ENCODE peak calls at places on chromosomes 7 and 10, in five cellular contexts. One of them, this sample, is unnamed.

GRCh38 chr7:113394856-113395255 is 276.5 kb upstream of the SMIM30 start:
- DNase-seq in neural progenitor cell: peak
- DNase-seq in SJSA1: no peak
- DNase-seq in aorta: no peak
- DNase-seq in body of pancreas: no peak
- DNase-seq in this sample: no peak

GRCh38 chr7:27972272-27972671 is 208.3 kb downstream of the JAZF1 start:
- DNase-seq in neural progenitor cell: no peak
- DNase-seq in SJSA1: no peak
- DNase-seq in aorta: no peak
- DNase-seq in body of pancreas: no peak
- DNase-seq in this sample: no peak

GRCh38 chr10:70673929-70674559 is 1.7 kb downstream of the ADAMTS14 start:
- DNase-seq in neural progenitor cell: no peak
- DNase-seq in SJSA1: no peak
- DNase-seq in aorta: no peak
- DNase-seq in body of pancreas: no peak
- DNase-seq in this sample: no peak

GRCh38 chr10:29841724-29842649 is 207.2 kb upstream of the SVIL start:
- DNase-seq in neural progenitor cell: peak
- DNase-seq in SJSA1: no peak
- DNase-seq in aorta: peak
- DNase-seq in body of pancreas: peak
- DNase-seq in this sample: peak

GRCh38 chr7:113159746-113160339 is 41.5 kb upstream of the SMIM30 start:
- DNase-seq in neural progenitor cell: peak
- DNase-seq in SJSA1: no peak
- DNase-seq in aorta: no peak
- DNase-seq in body of pancreas: peak
- DNase-seq in this sample: no peak

GRCh38 chr10:103814626-103815370 is 40.6 kb downstream of the SH3PXD2A start:
- DNase-seq in neural progenitor cell: no peak
- DNase-seq in SJSA1: no peak
- DNase-seq in aorta: peak
- DNase-seq in body of pancreas: no peak
- DNase-seq in this sample: peak

GRCh38 chr7:52017802-52018679 is 701.4 kb upstream of the COBL start:
- DNase-seq in neural progenitor cell: peak
- DNase-seq in SJSA1: no peak
- DNase-seq in aorta: no peak
- DNase-seq in body of pancreas: no peak
- DNase-seq in this sample: no peak

GRCh38 chr7:28687631-28688030 is 270.5 kb downstream of the TRIL start:
- DNase-seq in neural progenitor cell: no peak
- DNase-seq in SJSA1: no peak
- DNase-seq in aorta: no peak
- DNase-seq in body of pancreas: no peak
- DNase-seq in this sample: no peak

GRCh38 chr10:14583252-14583651 is 191.4 kb downstream of the FAM107B start:
- DNase-seq in neural progenitor cell: no peak
- DNase-seq in SJSA1: no peak
- DNase-seq in aorta: no peak
- DNase-seq in body of pancreas: peak
- DNase-seq in this sample: no peak

GRCh38 chr10:80357000-80357803 is 621 bp downstream of the DYDC2 start:
- DNase-seq in neural progenitor cell: peak
- DNase-seq in SJSA1: no peak
- DNase-seq in aorta: peak
- DNase-seq in body of pancreas: no peak
- DNase-seq in this sample: no peak

GRCh38 chr10:101693701-101694055 is 1.3 kb downstream of the FBXW4 start:
- DNase-seq in neural progenitor cell: no peak
- DNase-seq in SJSA1: peak
- DNase-seq in aorta: no peak
- DNase-seq in body of pancreas: peak
- DNase-seq in this sample: no peak

GRCh38 chr7:101386558-101387199 is 24.0 kb downstream of the COL26A1 start:
- DNase-seq in neural progenitor cell: peak
- DNase-seq in SJSA1: no peak
- DNase-seq in aorta: no peak
- DNase-seq in body of pancreas: no peak
- DNase-seq in this sample: no peak

GRCh38 chr10:70551971-70552422 is 50.5 kb downstream of the PRF1 start:
- DNase-seq in neural progenitor cell: no peak
- DNase-seq in SJSA1: peak
- DNase-seq in aorta: no peak
- DNase-seq in body of pancreas: peak
- DNase-seq in this sample: peak

GRCh38 chr10:122301811-122302115 is 30.7 kb downstream of the BTBD16 start:
- DNase-seq in neural progenitor cell: no peak
- DNase-seq in SJSA1: no peak
- DNase-seq in aorta: no peak
- DNase-seq in body of pancreas: no peak
- DNase-seq in this sample: no peak

GRCh38 chr10:122302315-122302714 is 31.2 kb downstream of the BTBD16 start:
- DNase-seq in neural progenitor cell: no peak
- DNase-seq in SJSA1: no peak
- DNase-seq in aorta: no peak
- DNase-seq in body of pancreas: no peak
- DNase-seq in this sample: no peak

GRCh38 chr10:122299423-122300075 is 28.5 kb downstream of the BTBD16 start:
- DNase-seq in neural progenitor cell: no peak
- DNase-seq in SJSA1: no peak
- DNase-seq in aorta: no peak
- DNase-seq in body of pancreas: no peak
- DNase-seq in this sample: no peak

GRCh38 chr10:122303271-122304053 is 32.4 kb downstream of the BTBD16 start:
- DNase-seq in neural progenitor cell: no peak
- DNase-seq in SJSA1: no peak
- DNase-seq in aorta: no peak
- DNase-seq in body of pancreas: no peak
- DNase-seq in this sample: no peak

GRCh38 chr10:122301055-122301810 is 30.1 kb downstream of the BTBD16 start:
- DNase-seq in neural progenitor cell: no peak
- DNase-seq in SJSA1: peak
- DNase-seq in aorta: no peak
- DNase-seq in body of pancreas: no peak
- DNase-seq in this sample: no peak
- H3K27ac ChIP-seq in neural progenitor cell: no peak
- H3K27ac ChIP-seq in SJSA1: no peak
- H3K27ac ChIP-seq in aorta: no peak
- H3K27ac ChIP-seq in body of pancreas: no peak
- H3K27ac ChIP-seq in this sample: no peak

GRCh38 chr10:125014984-125015944 is 73.3 kb downstream of the ZRANB1 start:
- DNase-seq in neural progenitor cell: no peak
- DNase-seq in SJSA1: no peak
- DNase-seq in aorta: peak
- DNase-seq in body of pancreas: no peak
- DNase-seq in this sample: no peak

GRCh38 chr10:125018576-125019143 is 76.7 kb downstream of the ZRANB1 start:
- DNase-seq in neural progenitor cell: no peak
- DNase-seq in SJSA1: no peak
- DNase-seq in aorta: no peak
- DNase-seq in body of pancreas: no peak
- DNase-seq in this sample: no peak

GRCh38 chr10:125016611-125017202 is 74.8 kb downstream of the ZRANB1 start:
- DNase-seq in neural progenitor cell: no peak
- DNase-seq in SJSA1: no peak
- DNase-seq in aorta: no peak
- DNase-seq in body of pancreas: peak
- DNase-seq in this sample: no peak

GRCh38 chr10:125016123-125016522 is 74.2 kb downstream of the ZRANB1 start:
- DNase-seq in neural progenitor cell: no peak
- DNase-seq in SJSA1: no peak
- DNase-seq in aorta: peak
- DNase-seq in body of pancreas: no peak
- DNase-seq in this sample: no peak

DNA sequence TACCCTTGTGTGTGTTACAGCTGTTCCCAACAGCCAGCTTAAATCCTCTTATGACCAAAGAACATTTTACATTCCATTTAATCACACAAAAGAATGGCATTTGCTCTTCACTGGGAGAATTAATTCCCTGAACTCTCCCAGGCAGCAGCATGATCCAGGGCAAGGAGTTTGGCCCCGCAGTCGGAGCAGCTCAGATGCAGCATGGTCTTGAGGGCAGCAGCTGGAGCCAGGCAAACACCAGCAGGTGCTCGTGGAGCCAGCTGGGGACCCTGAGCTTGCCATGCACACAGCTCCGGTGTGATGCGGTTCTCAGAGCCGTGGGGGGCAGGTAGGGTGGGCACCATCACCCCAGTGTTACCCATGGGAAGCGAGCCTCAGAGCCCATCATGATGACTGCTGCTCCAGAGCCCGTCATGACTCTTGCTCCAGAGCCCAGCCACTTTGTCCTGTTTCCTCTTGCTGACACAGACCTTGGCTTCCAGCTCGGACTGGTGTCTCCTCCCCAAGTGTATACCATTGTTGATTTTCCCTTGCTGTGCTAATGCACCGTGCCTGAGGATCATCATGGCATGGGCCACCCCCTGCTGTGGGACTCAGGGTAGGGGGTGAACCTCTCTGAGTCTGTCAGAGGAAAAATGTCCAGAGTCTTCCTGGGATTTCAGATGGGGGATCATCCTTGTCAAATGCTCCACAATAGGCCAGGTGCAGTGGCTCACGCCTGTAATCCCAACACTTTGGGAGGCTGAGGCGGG is 75.8 kb downstream of the ZRANB1 start:
- DNase-seq in neural progenitor cell: peak
- DNase-seq in SJSA1: no peak
- DNase-seq in aorta: no peak
- DNase-seq in body of pancreas: no peak
- DNase-seq in this sample: no peak
- H3K27ac ChIP-seq in neural progenitor cell: no peak
- H3K27ac ChIP-seq in SJSA1: no peak
- H3K27ac ChIP-seq in aorta: peak
- H3K27ac ChIP-seq in body of pancreas: no peak
- H3K27ac ChIP-seq in this sample: peak

GRCh38 chr7:159119026-159119741 is 25.5 kb downstream of the VIPR2 start:
- DNase-seq in neural progenitor cell: no peak
- DNase-seq in SJSA1: no peak
- DNase-seq in aorta: peak
- DNase-seq in body of pancreas: no peak
- DNase-seq in this sample: peak

GRCh38 chr7:159118623-159119022 is 26.0 kb downstream of the VIPR2 start:
- DNase-seq in neural progenitor cell: no peak
- DNase-seq in SJSA1: no peak
- DNase-seq in aorta: peak
- DNase-seq in body of pancreas: no peak
- DNase-seq in this sample: peak

GRCh38 chr7:159121068-159121467 is 23.6 kb downstream of the VIPR2 start:
- DNase-seq in neural progenitor cell: no peak
- DNase-seq in SJSA1: no peak
- DNase-seq in aorta: peak
- DNase-seq in body of pancreas: no peak
- DNase-seq in this sample: no peak

GRCh38 chr7:159120540-159120919 is 24.1 kb downstream of the VIPR2 start:
- DNase-seq in neural progenitor cell: no peak
- DNase-seq in SJSA1: no peak
- DNase-seq in aorta: peak
- DNase-seq in body of pancreas: no peak
- DNase-seq in this sample: no peak

DNA sequence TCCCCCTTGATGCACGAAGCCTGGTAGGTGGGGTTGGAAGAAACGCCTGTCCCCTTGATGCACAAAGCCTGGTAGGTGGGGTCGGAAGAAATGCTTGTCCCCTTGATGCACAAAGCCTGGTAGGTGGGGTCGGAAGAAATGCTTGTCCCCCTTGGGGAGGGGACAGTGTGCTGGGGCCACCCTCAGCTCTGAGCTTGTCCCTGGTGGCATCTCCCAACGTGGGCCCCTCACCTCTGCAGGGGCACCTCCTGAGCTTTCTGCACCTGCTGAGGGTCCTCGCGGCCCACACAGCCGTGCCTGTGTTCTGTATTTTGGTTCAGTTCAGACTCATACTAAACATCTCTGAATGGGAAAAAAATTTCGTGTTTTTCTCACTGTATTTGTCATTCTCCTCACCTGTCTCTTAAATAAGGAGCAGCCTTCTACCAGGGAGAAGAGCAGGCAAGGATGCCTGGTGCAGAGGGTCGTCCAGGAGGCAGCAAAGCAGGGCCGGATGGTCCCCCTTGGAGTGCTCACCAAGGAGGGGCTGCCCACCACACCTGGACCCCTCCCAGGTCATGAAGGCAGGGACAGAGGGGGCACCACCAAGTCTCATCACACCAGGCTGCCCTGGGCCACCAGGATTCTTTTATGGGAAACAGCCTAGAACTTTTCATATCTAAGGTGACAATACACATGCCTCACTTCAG is 24.7 kb downstream of the VIPR2 start:
- DNase-seq in neural progenitor cell: no peak
- DNase-seq in SJSA1: no peak
- DNase-seq in aorta: peak
- DNase-seq in body of pancreas: no peak
- DNase-seq in this sample: peak
- H3K27ac ChIP-seq in neural progenitor cell: no peak
- H3K27ac ChIP-seq in SJSA1: no peak
- H3K27ac ChIP-seq in aorta: no peak
- H3K27ac ChIP-seq in body of pancreas: no peak
- H3K27ac ChIP-seq in this sample: no peak

GRCh38 chr10:114401195-114401741 is 3.0 kb downstream of the AFAP1L2 start:
- DNase-seq in neural progenitor cell: no peak
- DNase-seq in SJSA1: no peak
- DNase-seq in aorta: peak
- DNase-seq in body of pancreas: peak
- DNase-seq in this sample: no peak

GRCh38 chr10:114403545-114404161 is 649 bp downstream of the AFAP1L2 start:
- DNase-seq in neural progenitor cell: peak
- DNase-seq in SJSA1: no peak
- DNase-seq in aorta: peak
- DNase-seq in body of pancreas: peak
- DNase-seq in this sample: no peak

GRCh38 chr10:114402233-114402632 is 2.1 kb downstream of the AFAP1L2 start:
- DNase-seq in neural progenitor cell: no peak
- DNase-seq in SJSA1: no peak
- DNase-seq in aorta: no peak
- DNase-seq in body of pancreas: no peak
- DNase-seq in this sample: no peak

GRCh38 chr10:114404171-114405010 is at the start of gene AFAP1L2:
- DNase-seq in neural progenitor cell: peak
- DNase-seq in SJSA1: no peak
- DNase-seq in aorta: peak
- DNase-seq in body of pancreas: peak
- DNase-seq in this sample: no peak

DNA sequence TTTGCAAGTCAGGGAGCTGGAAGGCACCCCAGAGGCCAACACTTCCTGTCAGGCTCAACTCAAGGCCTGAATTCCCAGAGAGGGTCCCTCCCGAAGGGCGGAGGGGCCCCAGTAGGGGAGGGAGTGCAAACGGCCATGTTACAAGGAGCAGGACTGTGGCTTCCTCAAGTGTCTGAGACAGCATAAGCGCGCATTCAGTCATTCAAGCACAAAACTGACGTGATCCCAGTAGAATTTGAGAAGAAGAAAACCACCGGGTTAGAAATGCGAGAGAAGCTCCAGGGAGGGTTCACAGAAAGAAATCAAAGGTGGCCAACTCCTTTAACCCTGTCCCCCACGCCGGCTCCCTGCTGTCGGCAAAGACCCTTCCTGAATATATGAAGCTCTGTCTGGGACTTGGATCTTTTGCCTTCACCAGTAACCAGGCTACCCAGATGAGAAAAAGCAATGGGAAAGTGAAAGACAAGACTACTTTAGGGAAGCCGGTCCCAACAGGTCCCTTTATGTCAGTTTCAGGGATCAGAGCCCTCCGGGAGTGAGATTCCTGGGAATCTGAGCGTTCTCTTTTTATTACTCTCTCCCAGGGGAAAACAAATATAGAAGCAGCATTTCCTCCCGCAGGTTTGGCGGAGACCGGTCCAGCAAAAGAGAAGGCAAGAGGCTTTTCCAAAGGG is 1.3 kb downstream of the AFAP1L2 start:
- DNase-seq in neural progenitor cell: peak
- DNase-seq in SJSA1: no peak
- DNase-seq in aorta: peak
- DNase-seq in body of pancreas: no peak
- DNase-seq in this sample: no peak
- H3K27ac ChIP-seq in neural progenitor cell: no peak
- H3K27ac ChIP-seq in SJSA1: no peak
- H3K27ac ChIP-seq in aorta: no peak
- H3K27ac ChIP-seq in body of pancreas: no peak
- H3K27ac ChIP-seq in this sample: no peak